ENCODE peak calls at places on chromosome 20, in ten cellular contexts. B, M, X, P, T, D, E, I, K and R are unnamed samples.

GRCh38 chr20:10110151-10110550 is 75.4 kb downstream of the ANKEF1 start:
- DNase-seq in B (no peak), M (no peak), X (no peak), P (no peak), T (no peak), D (no peak), E (no peak), I (no peak), K (no peak), R (no peak)

GRCh38 chr20:64115171-64115911 is 8.0 kb upstream of the NPBWR2 start:
- DNase-seq in B (no peak), M (no peak), X (no peak), P (no peak), T (no peak), D (no peak), E (peak; percentile 16), I (peak; percentile 41), K (no peak), R (no peak)

GRCh38 chr20:4788314-4788713 is 66.6 kb downstream of the PRND start:
- DNase-seq in B (no peak), M (no peak), X (no peak), P (no peak), T (no peak), D (no peak), E (no peak), I (no peak), K (no peak), R (no peak)

GRCh38 chr20:63641146-63641791 is 12.0 kb downstream of the STMN3 start:
- DNase-seq in B (no peak), M (no peak), X (no peak), P (no peak), T (peak; percentile 64), D (no peak), E (no peak), I (no peak), K (no peak), R (no peak)

GRCh38 chr20:53899351-53900167 is 170.8 kb downstream of the BCAS1 start:
- DNase-seq in B (peak; percentile 72), M (no peak), X (peak; percentile 70), P (no peak), T (no peak), D (peak; percentile 42), E (peak; percentile 70), I (no peak), K (no peak), R (peak; percentile 37)

GRCh38 chr20:62448038-62448437 is 20.7 kb upstream of the RBBP8NL start:
- DNase-seq in B (no peak), M (no peak), X (no peak), P (no peak), T (no peak), D (no peak), E (no peak), I (no peak), K (no peak), R (no peak)

GRCh38 chr20:45998337-45998736 is 10.4 kb upstream of the MMP9 start:
- DNase-seq in B (peak; percentile 73), M (no peak), X (no peak), P (no peak), T (no peak), D (no peak), E (no peak), I (no peak), K (no peak), R (no peak)

GRCh38 chr20:3687655-3688054 is 5.8 kb upstream of the ADAM33 start:
- DNase-seq in B (no peak), M (no peak), X (peak; percentile 73), P (no peak), T (no peak), D (no peak), E (no peak), I (no peak), K (no peak), R (no peak)

GRCh38 chr20:24747881-24748595 is 201.0 kb upstream of the CST7 start:
- DNase-seq in B (no peak), M (no peak), X (no peak), P (no peak), T (no peak), D (no peak), E (no peak), I (no peak), K (no peak), R (no peak)

GRCh38 chr20:38108438-38109024 is 56.5 kb downstream of the TGM2 start:
- DNase-seq in B (no peak), M (no peak), X (peak; percentile 70), P (no peak), T (no peak), D (no peak), E (peak; percentile 68), I (no peak), K (peak; percentile 79), R (no peak)

GRCh38 chr20:58818585-58819285 is 32.0 kb downstream of the GNAS-AS1 start:
- DNase-seq in B (no peak), M (no peak), X (peak; percentile 31), P (no peak), T (no peak), D (no peak), E (no peak), I (no peak), K (no peak), R (no peak)

GRCh38 chr20:52124821-52125220 is 66.8 kb downstream of the ZFP64 start:
- DNase-seq in B (no peak), M (no peak), X (no peak), P (no peak), T (no peak), D (no peak), E (no peak), I (no peak), K (no peak), R (no peak)

GRCh38 chr20:20864346-20865096 is 152.1 kb upstream of the RALGAPA2 start:
- DNase-seq in B (no peak), M (no peak), X (no peak), P (no peak), T (no peak), D (no peak), E (no peak), I (peak; percentile 84), K (no peak), R (no peak)

GRCh38 chr20:50274570-50275430 is 84.2 kb downstream of the CEBPB start:
- DNase-seq in B (peak; percentile 29), M (no peak), X (no peak), P (no peak), T (no peak), D (peak; percentile 80), E (peak; percentile 70), I (no peak), K (no peak), R (no peak)

GRCh38 chr20:61426361-61426760 is 174.3 kb downstream of the CDH4 start:
- DNase-seq in B (no peak), M (no peak), X (no peak), P (no peak), T (no peak), D (no peak), E (no peak), I (no peak), K (peak; percentile 21), R (no peak)

GRCh38 chr20:22545045-22545444 is 39.3 kb downstream of the FOXA2 start:
- DNase-seq in B (no peak), M (no peak), X (no peak), P (no peak), T (no peak), D (no peak), E (no peak), I (no peak), K (no peak), R (no peak)

GRCh38 chr20:53599378-53599777 is 5.7 kb upstream of the ZNF217 start:
- DNase-seq in B (no peak), M (no peak), X (no peak), P (no peak), T (no peak), D (no peak), E (peak; percentile 21), I (no peak), K (no peak), R (no peak)

GRCh38 chr20:51661609-51662178 is 106.5 kb downstream of the ATP9A start:
- DNase-seq in B (no peak), M (no peak), X (no peak), P (no peak), T (no peak), D (no peak), E (no peak), I (no peak), K (peak; percentile 56), R (no peak)

GRCh38 chr20:23920408-23920780 is 40.8 kb upstream of the CST5 start:
- DNase-seq in B (no peak), M (no peak), X (no peak), P (no peak), T (no peak), D (no peak), E (no peak), I (no peak), K (no peak), R (no peak)

GRCh38 chr20:56940466-56940865 is 311.4 kb downstream of the TFAP2C start:
- DNase-seq in B (no peak), M (no peak), X (no peak), P (no peak), T (no peak), D (no peak), E (no peak), I (no peak), K (no peak), R (no peak)

GRCh38 chr20:973785-974194 is 28.3 kb downstream of the RSPO4 start:
- DNase-seq in B (peak; percentile 64), M (no peak), X (peak; percentile 89), P (no peak), T (peak; percentile 2), D (peak; percentile 41), E (peak; percentile 27), I (no peak), K (no peak), R (no peak)

GRCh38 chr20:45836841-45837240 is 3.2 kb downstream of the SNX21 start:
- DNase-seq in B (no peak), M (no peak), X (no peak), P (no peak), T (no peak), D (no peak), E (no peak), I (no peak), K (no peak), R (no peak)

GRCh38 chr20:37657924-37658800 is 35.7 kb upstream of the CTNNBL1 start:
- DNase-seq in B (no peak), M (no peak), X (no peak), P (no peak), T (no peak), D (no peak), E (no peak), I (no peak), K (no peak), R (no peak)

GRCh38 chr20:42875581-42875980 is 314.1 kb downstream of the PTPRT start:
- DNase-seq in B (no peak), M (no peak), X (no peak), P (no peak), T (no peak), D (no peak), E (no peak), I (no peak), K (no peak), R (no peak)

GRCh38 chr20:61014486-61014885 is 237.6 kb upstream of the CDH4 start:
- DNase-seq in B (no peak), M (no peak), X (no peak), P (no peak), T (no peak), D (no peak), E (no peak), I (no peak), K (no peak), R (no peak)

GRCh38 chr20:62321521-62321948 is 18.7 kb downstream of the ADRM1 start:
- DNase-seq in B (no peak), M (no peak), X (peak; percentile 26), P (no peak), T (no peak), D (no peak), E (no peak), I (no peak), K (no peak), R (peak; percentile 60)

GRCh38 chr20:9244811-9245210 is 175.9 kb downstream of the PLCB4 start:
- DNase-seq in B (no peak), M (no peak), X (no peak), P (no peak), T (no peak), D (no peak), E (no peak), I (no peak), K (no peak), R (no peak)

GRCh38 chr20:8693709-8694108 is 375.2 kb upstream of the PLCB4 start:
- DNase-seq in B (no peak), M (no peak), X (peak; percentile 46), P (no peak), T (no peak), D (no peak), E (no peak), I (no peak), K (no peak), R (no peak)